ENCODE peak calls at places on chromosomes 2 and 18, in six cellular contexts. D is upper lobe of right lung, T is colonic mucosa, K is vagina, R is fibroblast of lung, H is AG04450. J is an unnamed sample.

GRCh38 chr2:98634406-98635092 is 26.2 kb downstream of the UNC50 start:
- DNase-seq in R (peak), K (no peak), D (no peak), H (no peak), T (no peak), J (no peak)

GRCh38 chr18:76258209-76258608 is 236.8 kb downstream of the ZNF516 start:
- DNase-seq in D (no peak), T (no peak), H (no peak), K (no peak), R (no peak), J (no peak)

GRCh38 chr2:119263656-119264055 is 40.0 kb downstream of the STEAP3 start:
- DNase-seq in D (peak), H (no peak), T (no peak), R (no peak), K (no peak), J (no peak)

GRCh38 chr2:199407421-199407820 is 50.3 kb downstream of the SATB2 start:
- DNase-seq in T (no peak), H (no peak), R (no peak), D (no peak), K (no peak), J (no peak)

GRCh38 chr18:13431886-13432285 is 213.3 kb downstream of the LDLRAD4 start:
- DNase-seq in H (no peak), D (no peak), K (no peak), R (no peak), T (no peak), J (no peak)

GRCh38 chr2:228048838-228049490 is 132.5 kb downstream of the SPHKAP start:
- DNase-seq in K (no peak), H (no peak), D (no peak), R (peak), T (peak), J (peak)

GRCh38 chr2:69973335-69973735 is 11.9 kb upstream of the ASPRV1 start:
- DNase-seq in D (no peak), R (peak), K (no peak), H (peak), T (no peak), J (no peak)

GRCh38 chr2:26772064-26773001 is 8.2 kb downstream of the SLC35F6 start:
- DNase-seq in R (peak), D (peak), K (peak), H (no peak), T (peak), J (no peak)

GRCh38 chr2:75476778-75477177 is 84.0 kb downstream of the EVA1A start:
- DNase-seq in H (no peak), D (no peak), T (no peak), K (no peak), R (no peak), J (no peak)

GRCh38 chr2:95300391-95300938 is 3.3 kb downstream of the KCNIP3 start:
- DNase-seq in H (no peak), T (peak), R (no peak), K (no peak), D (no peak), J (no peak)

GRCh38 chr2:65049010-65049639 is 7.1 kb upstream of the CEP68 start:
- DNase-seq in D (no peak), K (no peak), H (no peak), T (no peak), R (no peak), J (no peak)

GRCh38 chr2:216680951-216681629 is 14.3 kb downstream of the IGFBP5 start:
- DNase-seq in K (no peak), D (no peak), T (no peak), R (no peak), H (no peak), J (no peak)

GRCh38 chr2:150570712-150571111 is 83.2 kb upstream of the RND3 start:
- DNase-seq in D (no peak), K (no peak), H (peak), R (peak), T (no peak), J (no peak)

GRCh38 chr2:159557437-159558034 is 58.8 kb downstream of the BAZ2B start:
- DNase-seq in H (no peak), D (no peak), K (no peak), R (peak), T (no peak), J (no peak)

GRCh38 chr2:219459460-219460311 is 25.0 kb downstream of the SPEG start:
- DNase-seq in T (peak), H (no peak), D (no peak), K (no peak), R (peak), J (no peak)

GRCh38 chr2:44233450-44234128 is 41.7 kb upstream of the SLC3A1 start:
- DNase-seq in D (no peak), K (no peak), R (peak), H (peak), T (no peak), J (no peak)

GRCh38 chr18:59837586-59837985 is 62.2 kb upstream of the PMAIP1 start:
- DNase-seq in R (peak), T (peak), D (no peak), H (no peak), K (no peak), J (no peak)

GRCh38 chr18:76932026-76932819 is 109.9 kb downstream of the ZNF236 start:
- DNase-seq in H (peak), R (peak), K (no peak), D (no peak), T (no peak), J (no peak)

GRCh38 chr2:69088471-69088870 is 75.5 kb downstream of the ANTXR1 start:
- DNase-seq in D (no peak), R (peak), K (no peak), H (no peak), T (no peak), J (no peak)

GRCh38 chr2:1236596-1236995 is 176.7 kb upstream of the TPO start:
- DNase-seq in T (no peak), H (no peak), R (no peak), D (no peak), K (no peak), J (no peak)

GRCh38 chr2:197357986-197358385 is 47.4 kb upstream of the ANKRD44 start:
- DNase-seq in K (no peak), R (no peak), T (no peak), D (no peak), H (no peak), J (no peak)

GRCh38 chr2:14901740-14902139 is 269.2 kb downstream of the LRATD1 start:
- DNase-seq in D (no peak), K (no peak), R (no peak), H (no peak), T (no peak), J (no peak)

GRCh38 chr2:239018291-239019192 is 170.7 kb downstream of the TWIST2 start:
- DNase-seq in R (no peak), H (no peak), T (no peak), K (no peak), D (peak), J (no peak)

GRCh38 chr2:132741754-132742153 is 71.7 kb upstream of the LYPD1 start:
- DNase-seq in H (peak), K (no peak), T (no peak), D (no peak), R (no peak), J (no peak)

GRCh38 chr18:54140641-54141040 is 83.8 kb downstream of the MBD2 start:
- DNase-seq in H (no peak), D (no peak), R (peak), K (no peak), T (no peak), J (no peak)

GRCh38 chr2:146451972-146452371 is 1392.9 kb upstream of the ACVR2A start:
- DNase-seq in K (no peak), D (no peak), T (no peak), R (no peak), H (no peak), J (no peak)

GRCh38 chr2:104854507-104855173 is 725 bp downstream of the POU3F3 start:
- DNase-seq in K (peak), D (no peak), H (no peak), R (peak), T (no peak), J (no peak)

GRCh38 chr2:109135572-109136185 is 6.7 kb downstream of the SH3RF3 start:
- DNase-seq in D (no peak), H (no peak), R (no peak), T (no peak), K (no peak), J (no peak)

GRCh38 chr2:139142252-139142651 is 362.1 kb upstream of the NXPH2 start:
- DNase-seq in H (no peak), T (no peak), D (no peak), K (no peak), R (peak), J (no peak)
- TF ChIP-seq CTCF in H (no peak), T (no peak), D (no peak), K (no peak), R (no peak), J (no peak)

DNA sequence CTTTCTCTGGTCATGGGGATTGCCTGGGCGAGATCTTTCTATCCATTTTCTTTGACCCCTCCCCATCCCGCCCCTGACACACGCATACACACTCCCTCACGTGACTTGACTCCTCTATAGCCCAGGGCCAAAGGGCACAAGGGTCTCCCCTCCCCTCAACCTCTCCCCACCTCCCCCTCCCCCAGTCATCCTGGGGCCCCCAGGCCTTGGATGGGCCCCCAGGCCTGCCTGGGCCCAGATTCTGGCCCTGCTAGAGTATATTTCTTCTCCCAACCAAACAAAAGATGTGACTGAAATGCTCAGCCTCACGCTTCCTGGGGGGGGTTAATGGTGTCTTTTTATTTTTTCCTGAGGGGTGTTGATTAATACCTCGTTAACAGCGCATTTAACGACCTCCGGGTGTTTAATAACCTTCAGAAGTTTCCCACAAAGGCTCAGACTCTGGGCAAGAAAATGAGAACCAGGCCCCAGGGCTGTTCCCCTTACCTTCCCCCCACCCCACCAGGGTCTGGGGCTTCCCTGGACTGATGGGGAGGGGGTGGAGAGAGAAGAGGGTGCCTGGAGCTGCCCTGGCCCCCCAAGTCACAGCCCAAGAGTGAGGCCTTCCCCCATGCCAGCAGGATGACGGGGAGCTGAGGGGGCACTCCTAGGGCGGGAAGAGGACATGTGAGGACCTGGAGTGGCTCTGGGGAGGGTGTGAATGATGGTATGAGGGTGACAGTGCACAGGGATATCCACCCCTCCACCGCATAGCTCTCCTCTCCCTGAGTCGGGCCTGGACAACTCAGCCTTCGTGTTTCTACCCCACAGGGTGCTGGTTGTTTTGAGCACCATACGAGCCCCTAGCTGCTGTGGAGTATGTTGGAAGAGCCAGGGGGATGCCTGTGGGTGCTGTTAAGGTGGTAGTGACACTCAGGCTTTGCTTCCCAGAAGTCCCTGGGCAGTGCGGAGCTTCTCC is 3.6 kb downstream of the PKDCC start:
- DNase-seq in K (no peak), D (no peak), R (no peak), H (no peak), T (peak), J (no peak)
- H3K27ac ChIP-seq in K (peak), D (peak), R (no peak), H (no peak), T (peak), J (no peak)

DNA sequence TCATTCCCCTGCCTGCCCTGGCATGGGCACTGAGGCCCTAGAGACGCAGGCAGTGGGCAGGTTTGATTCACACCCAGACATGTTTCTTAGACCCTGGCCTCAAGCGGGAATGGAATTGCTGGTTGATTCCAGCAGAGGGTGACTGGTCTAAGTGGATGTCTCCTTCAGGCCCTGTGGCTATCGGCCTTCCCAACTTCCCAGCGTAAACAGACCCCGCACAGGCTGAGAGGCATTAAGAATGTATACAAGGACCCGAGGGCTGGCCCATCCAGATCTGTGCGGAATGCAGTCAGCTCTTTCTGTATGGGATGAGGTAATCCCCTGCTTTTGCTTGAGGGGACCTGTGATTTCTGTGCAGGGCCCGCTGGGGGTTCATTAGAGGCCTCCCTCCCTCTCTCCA is 6.4 kb downstream of the ACKR3 start:
- DNase-seq in D (no peak), R (no peak), H (no peak), K (no peak), T (no peak), J (no peak)
- TF ChIP-seq CTCF in D (no peak), R (no peak), H (no peak), K (no peak), T (no peak), J (no peak)

GRCh38 chr2:240604291-240604938 is 17.9 kb downstream of the CAPN10 start:
- DNase-seq in H (no peak), D (peak), R (peak), T (peak), K (no peak), J (peak)
- H3K27ac ChIP-seq in H (no peak), D (no peak), R (no peak), T (peak), K (no peak), J (no peak)

GRCh38 chr18:63344263-63344662 is 22.7 kb downstream of the KDSR start:
- DNase-seq in T (no peak), R (no peak), H (no peak), D (no peak), K (no peak), J (no peak)

GRCh38 chr18:63346031-63346430 is 21.0 kb downstream of the KDSR start:
- DNase-seq in D (no peak), R (no peak), K (no peak), T (no peak), H (no peak), J (peak)

GRCh38 chr18:63344918-63345317 is 22.1 kb downstream of the KDSR start:
- DNase-seq in D (no peak), H (no peak), T (no peak), R (no peak), K (no peak), J (no peak)

GRCh38 chr18:63339920-63340484 is 20.4 kb upstream of the BCL2 start:
- DNase-seq in T (no peak), R (peak), D (no peak), H (no peak), K (no peak), J (no peak)

GRCh38 chr18:63342206-63342605 is 22.6 kb upstream of the BCL2 start:
- DNase-seq in H (no peak), K (no peak), D (no peak), R (peak), T (no peak), J (no peak)
- TF ChIP-seq CTCF in H (peak), K (no peak), D (peak), R (peak), T (no peak), J (peak)